ENCODE peak calls at places on chromosomes 1 and 21, in ten cellular contexts. Z, M, O, Q, R, V, B, E, A and L are unnamed samples.

GRCh38 chr1:204095248-204095640 is 22.3 kb downstream of the SOX13 start:
- DNase-seq in O (no peak), Z (no peak), R (no peak), B (no peak), M (no peak), V (no peak), A (no peak), E (no peak), Q (no peak), L (no peak)

GRCh38 chr1:109821221-109821669 is 57.5 kb upstream of the EPS8L3 start:
- DNase-seq in A (peak; percentile 96), Z (peak; percentile 95), Q (no peak), B (peak; percentile 99), R (peak; percentile 74), M (peak; percentile 91), O (peak; percentile 94), V (no peak), E (no peak), L (peak; percentile 93)

GRCh38 chr21:25895565-25896205 is 160.9 kb downstream of the GABPA start:
- DNase-seq in Z (peak; percentile 59), A (peak; percentile 59), Q (no peak), V (no peak), B (no peak), R (no peak), E (no peak), M (peak; percentile 55), O (peak; percentile 45), L (peak; percentile 25)

GRCh38 chr1:228508253-228508652 is 21.1 kb downstream of the RNF187 start:
- DNase-seq in R (no peak), B (no peak), V (no peak), A (no peak), O (no peak), Q (no peak), Z (no peak), M (no peak), E (no peak), L (no peak)

GRCh38 chr1:34754878-34755637 is at the start of gene GJB5:
- DNase-seq in E (no peak), Z (no peak), B (no peak), O (no peak), V (no peak), R (peak; percentile 96), M (no peak), Q (no peak), A (no peak), L (no peak)

GRCh38 chr1:228884615-228885566 is 149.6 kb downstream of the RHOU start:
- DNase-seq in Q (no peak), Z (no peak), E (no peak), V (no peak), M (peak; percentile 49), A (peak; percentile 20), B (no peak), O (peak; percentile 53), R (no peak), L (no peak)

GRCh38 chr1:170704256-170704655 is 40.3 kb downstream of the PRRX1 start:
- DNase-seq in B (no peak), R (no peak), M (peak; percentile 18), V (no peak), O (peak; percentile 56), Z (no peak), A (no peak), Q (no peak), E (no peak), L (no peak)

GRCh38 chr1:200337410-200337809 is 72.4 kb downstream of the ZNF281 start:
- DNase-seq in E (no peak), Q (no peak), A (no peak), V (no peak), M (no peak), B (no peak), R (no peak), O (no peak), Z (no peak), L (no peak)

GRCh38 chr1:64597151-64597550 is 127.2 kb downstream of the CACHD1 start:
- DNase-seq in A (no peak), O (no peak), R (no peak), M (no peak), V (no peak), Z (no peak), E (no peak), B (no peak), Q (no peak), L (no peak)

DNA sequence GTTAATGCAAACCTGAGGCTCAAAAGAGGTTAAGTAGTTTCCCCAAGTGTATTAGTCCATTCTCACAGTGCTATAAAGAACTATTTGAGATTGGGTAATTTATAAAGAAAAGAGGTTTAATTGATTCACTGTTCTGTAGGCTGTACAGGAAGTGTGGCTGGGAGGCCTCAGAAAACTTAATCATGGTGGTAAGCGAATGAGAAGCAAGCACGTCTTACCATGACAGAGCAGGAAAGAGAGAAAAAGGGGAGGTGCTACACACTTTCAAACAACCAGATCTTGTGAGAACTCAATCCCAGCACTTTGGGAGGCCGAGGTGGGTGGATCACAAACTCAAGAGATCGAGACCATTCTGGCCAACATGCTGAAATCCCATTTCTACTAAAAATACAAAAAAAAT is 38.5 kb upstream of the RXRG start:
- DNase-seq in E (no peak), R (no peak), B (no peak), M (no peak), V (no peak), Z (no peak), Q (no peak), O (no peak), A (no peak), L (no peak)
- TF ChIP-seq CTCF in E (no peak), R (no peak), B (no peak), M (no peak), V (no peak), Z (no peak), Q (no peak), O (no peak), A (no peak), L (no peak)

GRCh38 chr1:154352581-154353459 is 27.5 kb downstream of the ATP8B2 start:
- DNase-seq in B (peak; percentile 53), Z (peak; percentile 76), A (peak; percentile 82), O (peak; percentile 31), E (no peak), M (peak; percentile 63), Q (no peak), V (peak; percentile 39), R (peak; percentile 61), L (peak; percentile 37)

GRCh38 chr1:154351363-154352068 is 26.2 kb downstream of the ATP8B2 start:
- DNase-seq in A (no peak), E (peak; percentile 92), Z (no peak), B (no peak), O (no peak), R (no peak), M (no peak), V (no peak), Q (no peak), L (no peak)

GRCh38 chr1:154353966-154354365 is 28.6 kb downstream of the ATP8B2 start:
- DNase-seq in M (no peak), O (no peak), E (no peak), R (no peak), B (no peak), Z (no peak), Q (no peak), V (no peak), A (no peak), L (no peak)

GRCh38 chr1:154352245-154352580 is 26.9 kb downstream of the ATP8B2 start:
- DNase-seq in Q (no peak), Z (no peak), M (no peak), O (no peak), E (no peak), A (no peak), V (no peak), B (no peak), R (no peak), L (no peak)

DNA sequence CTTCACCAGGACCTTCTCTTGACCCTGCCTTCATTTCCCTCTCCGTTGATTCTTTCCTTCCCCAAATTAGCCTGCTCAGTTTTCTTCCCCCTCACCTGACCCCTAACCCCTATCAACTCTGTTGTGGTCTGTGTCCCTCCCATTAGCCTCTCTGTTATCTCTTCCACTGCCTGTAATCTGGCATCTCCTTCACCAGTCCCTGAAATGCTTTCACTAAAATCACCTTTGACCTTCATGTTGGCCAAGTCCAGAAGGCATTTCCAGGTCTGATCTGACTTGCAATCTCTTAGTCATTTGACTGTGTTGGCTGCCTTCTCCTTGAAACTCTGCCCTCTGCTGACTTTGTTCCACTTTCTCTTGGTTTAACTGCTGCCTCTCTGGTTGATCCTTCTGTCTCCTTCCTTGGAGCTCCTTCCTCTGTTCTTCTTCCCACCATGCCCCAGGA is 28.2 kb downstream of the ATP8B2 start:
- DNase-seq in E (no peak), Q (no peak), R (no peak), O (peak; percentile 54), A (peak; percentile 80), M (peak; percentile 57), B (peak; percentile 58), Z (peak; percentile 66), V (peak; percentile 19), L (peak; percentile 74)
- TF ChIP-seq CTCF in E (peak; percentile 29), Q (peak; percentile 52), R (peak; percentile 38), O (peak; percentile 40), A (peak; percentile 41), M (peak; percentile 48), B (no peak), Z (peak; percentile 47), V (no peak), L (peak; percentile 69)

GRCh38 chr1:18217398-18218043 is 109.9 kb downstream of the IGSF21 start:
- DNase-seq in B (no peak), E (no peak), R (no peak), M (peak; percentile 23), O (peak; percentile 1), A (peak; percentile 4), V (no peak), Q (peak; percentile 15), Z (peak; percentile 21), L (peak; percentile 3)
- TF ChIP-seq CTCF in B (no peak), E (peak; percentile 43), R (peak; percentile 39), M (peak; percentile 18), O (no peak), A (peak; percentile 19), V (no peak), Q (peak; percentile 74), Z (peak; percentile 26), L (peak; percentile 42)

GRCh38 chr1:243325305-243325890 is 69.6 kb downstream of the SDCCAG8 start:
- DNase-seq in O (peak; percentile 82), V (peak; percentile 29), E (peak; percentile 26), A (peak; percentile 77), Q (peak; percentile 42), B (no peak), R (no peak), Z (peak; percentile 78), M (peak; percentile 84), L (peak; percentile 56)
- TF ChIP-seq CTCF in O (peak; percentile 90), V (peak; percentile 86), E (peak; percentile 67), A (peak; percentile 69), Q (peak; percentile 46), B (peak; percentile 93), R (peak; percentile 76), Z (peak; percentile 67), M (peak; percentile 62), L (peak; percentile 94)